ENCODE peak calls at places on chromosomes 12 and 14, in five cellular contexts. B is WTC11, C is A549, S is H1, P is K562. Y is an unnamed sample.
A peak's percentile ranks its signal among the peaks of the same experiment; 100 is the strongest.

GRCh38 chr14:50953497-50953896 is 9.2 kb upstream of the PYGL start:
- DNase-seq in B (no peak), C (no peak), S (no peak), P (no peak), Y (no peak)

GRCh38 chr12:110704750-110705149 is 15.8 kb upstream of the HVCN1 start:
- DNase-seq in B (peak; percentile 42), C (peak; percentile 38), S (no peak), P (no peak), Y (no peak)

GRCh38 chr14:104207142-104207845 is 68.9 kb downstream of the KIF26A start:
- DNase-seq in B (no peak), C (no peak), S (no peak), P (no peak), Y (no peak)

GRCh38 chr12:52082026-52082667 is 2.6 kb downstream of the SMIM41 start:
- DNase-seq in B (no peak), C (no peak), S (no peak), P (no peak), Y (no peak)

GRCh38 chr12:126157575-126157966 is 1092.3 kb downstream of the AACS start:
- DNase-seq in B (no peak), C (no peak), S (no peak), P (no peak), Y (no peak)

GRCh38 chr12:132454154-132454948 is 35.6 kb upstream of the FBRSL1 start:
- DNase-seq in B (no peak), C (no peak), S (no peak), P (no peak), Y (no peak)

GRCh38 chr12:124512667-124513296 is 54.6 kb downstream of the NCOR2 start:
- DNase-seq in B (peak; percentile 84), C (peak; percentile 75), S (peak; percentile 79), P (peak; percentile 80), Y (peak; percentile 96)

GRCh38 chr14:102616799-102617198 is 24.4 kb downstream of the RCOR1 start:
- DNase-seq in B (no peak), C (no peak), S (no peak), P (no peak), Y (no peak)

GRCh38 chr14:102731101-102731870 is 46.0 kb upstream of the TRAF3 start:
- DNase-seq in B (no peak), C (no peak), S (no peak), P (no peak), Y (no peak)

GRCh38 chr12:4441355-4442330 is 4.0 kb downstream of the FGF6 start:
- DNase-seq in B (no peak), C (no peak), S (peak; percentile 55), P (no peak), Y (no peak)

GRCh38 chr14:22561661-22562579 is 27.1 kb downstream of the DAD1 start:
- DNase-seq in B (no peak), C (no peak), S (no peak), P (peak; percentile 42), Y (peak; percentile 70)

GRCh38 chr12:2877959-2878732 is 1.1 kb downstream of the RHNO1 start:
- DNase-seq in B (no peak), C (no peak), S (no peak), P (no peak), Y (peak; percentile 42)

DNA sequence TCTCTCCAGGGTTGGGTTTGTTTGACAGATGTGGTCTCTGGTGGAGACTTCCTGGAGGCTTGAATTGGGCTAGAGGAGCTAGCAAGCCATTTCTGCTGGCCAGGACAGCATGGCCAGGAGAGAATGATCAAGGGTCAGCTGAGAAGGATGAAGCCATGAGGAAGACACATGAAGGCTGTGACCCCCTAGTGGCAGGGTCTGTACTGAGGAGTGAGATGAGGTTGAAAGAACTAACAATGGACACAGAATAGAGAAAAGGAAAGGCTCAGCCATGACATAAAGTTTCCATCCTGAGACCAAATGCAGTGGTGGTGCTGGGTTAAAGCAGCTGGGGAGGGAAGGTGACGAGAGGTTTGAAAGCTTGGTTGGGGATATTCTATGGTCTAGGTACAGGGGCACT is 89.9 kb downstream of the NT5DC3 start:
- DNase-seq in B (no peak), C (peak; percentile 47), S (no peak), P (peak; percentile 30), Y (no peak)
- TF ChIP-seq CTCF in B (no peak), C (peak; percentile 13), S (peak; percentile 46), P (peak; percentile 54), Y (peak; percentile 11)

DNA sequence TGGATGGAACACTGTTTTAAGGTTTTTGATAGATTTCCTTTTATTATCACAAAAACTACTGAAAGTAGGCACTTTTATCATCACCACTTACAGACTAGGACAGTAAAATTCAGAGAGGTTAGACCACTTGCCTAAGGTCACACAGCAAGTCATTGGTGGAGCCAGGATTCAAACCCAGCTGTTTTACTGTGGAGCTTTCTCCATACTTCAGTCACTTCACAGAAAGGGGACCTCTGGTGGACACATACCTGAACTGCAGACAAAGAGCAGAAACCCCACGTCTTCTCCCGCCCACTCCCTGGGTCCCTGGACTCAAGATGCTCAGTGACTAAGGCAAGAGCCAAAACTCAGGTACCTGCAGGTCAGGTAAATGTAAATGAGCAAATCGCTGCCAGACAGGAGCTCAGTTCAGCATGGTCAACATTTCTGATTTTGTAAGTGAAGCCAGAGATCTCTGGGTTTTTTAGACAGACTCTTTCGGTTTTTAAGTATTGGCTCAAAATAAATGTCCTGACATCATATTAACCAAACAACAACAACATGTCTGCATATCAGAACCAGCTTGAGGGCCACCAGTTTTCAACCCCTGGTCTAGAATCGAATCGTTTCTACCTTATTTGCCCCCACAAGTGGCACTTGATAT is 111.0 kb downstream of the KSR2 start:
- DNase-seq in B (peak; percentile 83), C (peak; percentile 70), S (peak; percentile 87), P (peak; percentile 76), Y (peak; percentile 58)
- TF ChIP-seq JUN in B (no peak), C (no peak), S (no peak), P (no peak), Y (no peak)

GRCh38 chr12:117468016-117468415 is 106.6 kb upstream of the NOS1 start:
- DNase-seq in B (no peak), C (no peak), S (no peak), P (no peak), Y (no peak)

GRCh38 chr12:117469883-117470483 is 108.6 kb upstream of the NOS1 start:
- DNase-seq in B (no peak), C (no peak), S (no peak), P (no peak), Y (no peak)

GRCh38 chr12:117472983-117473382 is 111.6 kb upstream of the NOS1 start:
- DNase-seq in B (peak; percentile 85), C (peak; percentile 48), S (peak; percentile 84), P (peak; percentile 45), Y (peak; percentile 16)

GRCh38 chr12:117473856-117474255 is 112.4 kb upstream of the NOS1 start:
- DNase-seq in B (no peak), C (no peak), S (no peak), P (no peak), Y (peak; percentile 60)

GRCh38 chr12:117470804-117471203 is 109.4 kb upstream of the NOS1 start:
- DNase-seq in B (peak; percentile 33), C (no peak), S (peak; percentile 54), P (peak; percentile 45), Y (no peak)
- TF ChIP-seq CTCF in B (peak; percentile 87), C (peak; percentile 25), S (peak; percentile 71), P (peak; percentile 76), Y (peak; percentile 45)

GRCh38 chr12:1533602-1534304 is 60.6 kb downstream of the FBXL14 start:
- DNase-seq in B (no peak), C (no peak), S (no peak), P (no peak), Y (no peak)
- TF ChIP-seq JUN in B (no peak), C (no peak), S (no peak), P (no peak), Y (no peak)

GRCh38 chr12:59407799-59408198 is 188.0 kb upstream of the SLC16A7 start:
- DNase-seq in B (no peak), C (no peak), S (no peak), P (no peak), Y (no peak)
- TF ChIP-seq CTCF in B (no peak), C (no peak), S (no peak), P (no peak), Y (no peak)

Y was measured in endothelial cell of umbilical vein.